ENCODE peak calls at places on chromosomes 3 and 15, in ten cellular contexts. One of them, this sample, is unnamed.

GRCh38 chr15:44593042-44593736 is 56.2 kb downstream of the EIF3J start:
- DNase-seq in tibial nerve: no peak
- DNase-seq in stomach: no peak
- DNase-seq in A549: peak
- DNase-seq in NB4: peak
- DNase-seq in IMR-90: no peak
- DNase-seq in H1: no peak
- DNase-seq in ovary: no peak
- DNase-seq in heart left ventricle: no peak
- DNase-seq in body of pancreas: no peak
- DNase-seq in this sample: no peak

GRCh38 chr15:101449471-101450425 is 39.8 kb downstream of the PCSK6 start:
- DNase-seq in ovary: no peak
- DNase-seq in A549: no peak
- DNase-seq in IMR-90: no peak
- DNase-seq in H1: no peak
- DNase-seq in tibial nerve: no peak
- DNase-seq in stomach: no peak
- DNase-seq in heart left ventricle: no peak
- DNase-seq in body of pancreas: no peak
- DNase-seq in NB4: no peak
- DNase-seq in this sample: no peak

GRCh38 chr3:133674290-133674912 is 12.7 kb upstream of the TOPBP1 start:
- DNase-seq in A549: no peak
- DNase-seq in stomach: no peak
- DNase-seq in NB4: no peak
- DNase-seq in tibial nerve: no peak
- DNase-seq in IMR-90: no peak
- DNase-seq in H1: peak
- DNase-seq in body of pancreas: no peak
- DNase-seq in heart left ventricle: no peak
- DNase-seq in ovary: no peak
- DNase-seq in this sample: no peak

GRCh38 chr3:124221286-124221821 is 229.4 kb upstream of the ROPN1 start:
- DNase-seq in H1: no peak
- DNase-seq in heart left ventricle: no peak
- DNase-seq in stomach: no peak
- DNase-seq in ovary: no peak
- DNase-seq in NB4: no peak
- DNase-seq in body of pancreas: no peak
- DNase-seq in tibial nerve: no peak
- DNase-seq in A549: no peak
- DNase-seq in IMR-90: peak
- DNase-seq in this sample: no peak

GRCh38 chr3:28267984-28268849 is 26.8 kb downstream of the CMC1 start:
- DNase-seq in body of pancreas: peak
- DNase-seq in NB4: no peak
- DNase-seq in H1: no peak
- DNase-seq in heart left ventricle: no peak
- DNase-seq in A549: peak
- DNase-seq in tibial nerve: no peak
- DNase-seq in ovary: no peak
- DNase-seq in IMR-90: no peak
- DNase-seq in stomach: no peak
- DNase-seq in this sample: no peak

GRCh38 chr3:160200328-160200727 is 24.9 kb upstream of the C3orf80 start:
- DNase-seq in IMR-90: no peak
- DNase-seq in A549: no peak
- DNase-seq in tibial nerve: no peak
- DNase-seq in H1: no peak
- DNase-seq in stomach: no peak
- DNase-seq in body of pancreas: no peak
- DNase-seq in heart left ventricle: no peak
- DNase-seq in NB4: no peak
- DNase-seq in ovary: no peak
- DNase-seq in this sample: no peak

GRCh38 chr3:122679467-122680291 is 960 bp upstream of the PARP14 start:
- DNase-seq in ovary: peak
- DNase-seq in tibial nerve: peak
- DNase-seq in heart left ventricle: peak
- DNase-seq in A549: peak
- DNase-seq in body of pancreas: peak
- DNase-seq in H1: no peak
- DNase-seq in NB4: peak
- DNase-seq in stomach: peak
- DNase-seq in IMR-90: peak
- DNase-seq in this sample: peak

GRCh38 chr15:27336676-27337075 is 365.7 kb downstream of the GABRG3 start:
- DNase-seq in NB4: no peak
- DNase-seq in heart left ventricle: no peak
- DNase-seq in body of pancreas: no peak
- DNase-seq in A549: peak
- DNase-seq in stomach: no peak
- DNase-seq in tibial nerve: no peak
- DNase-seq in H1: no peak
- DNase-seq in IMR-90: no peak
- DNase-seq in ovary: no peak
- DNase-seq in this sample: no peak

GRCh38 chr3:48436855-48437254 is 3.1 kb downstream of the CCDC51 start:
- DNase-seq in IMR-90: no peak
- DNase-seq in A549: no peak
- DNase-seq in tibial nerve: no peak
- DNase-seq in stomach: no peak
- DNase-seq in H1: no peak
- DNase-seq in body of pancreas: no peak
- DNase-seq in ovary: no peak
- DNase-seq in NB4: no peak
- DNase-seq in heart left ventricle: no peak
- DNase-seq in this sample: no peak

GRCh38 chr15:76169013-76169412 is 109.2 kb downstream of the TMEM266 start:
- DNase-seq in stomach: no peak
- DNase-seq in heart left ventricle: no peak
- DNase-seq in A549: peak
- DNase-seq in IMR-90: peak
- DNase-seq in ovary: no peak
- DNase-seq in tibial nerve: no peak
- DNase-seq in NB4: peak
- DNase-seq in H1: no peak
- DNase-seq in body of pancreas: no peak
- DNase-seq in this sample: no peak

GRCh38 chr3:143157957-143158548 is 38.5 kb downstream of the CHST2 start:
- DNase-seq in body of pancreas: no peak
- DNase-seq in A549: no peak
- DNase-seq in NB4: no peak
- DNase-seq in ovary: no peak
- DNase-seq in tibial nerve: no peak
- DNase-seq in heart left ventricle: no peak
- DNase-seq in IMR-90: no peak
- DNase-seq in stomach: no peak
- DNase-seq in H1: no peak
- DNase-seq in this sample: no peak

GRCh38 chr3:43307226-43307625 is 20.9 kb downstream of the SNRK start:
- DNase-seq in IMR-90: peak
- DNase-seq in H1: no peak
- DNase-seq in stomach: no peak
- DNase-seq in heart left ventricle: no peak
- DNase-seq in NB4: no peak
- DNase-seq in ovary: no peak
- DNase-seq in tibial nerve: no peak
- DNase-seq in body of pancreas: no peak
- DNase-seq in A549: no peak
- DNase-seq in this sample: no peak

GRCh38 chr15:70361891-70362290 is 264.2 kb upstream of the TLE3 start:
- DNase-seq in NB4: no peak
- DNase-seq in IMR-90: no peak
- DNase-seq in stomach: no peak
- DNase-seq in body of pancreas: no peak
- DNase-seq in ovary: no peak
- DNase-seq in A549: no peak
- DNase-seq in heart left ventricle: no peak
- DNase-seq in tibial nerve: no peak
- DNase-seq in H1: no peak
- DNase-seq in this sample: peak

GRCh38 chr3:142029791-142030190 is 119.6 kb downstream of the TFDP2 start:
- DNase-seq in body of pancreas: no peak
- DNase-seq in IMR-90: no peak
- DNase-seq in A549: no peak
- DNase-seq in tibial nerve: no peak
- DNase-seq in H1: no peak
- DNase-seq in ovary: no peak
- DNase-seq in NB4: no peak
- DNase-seq in heart left ventricle: no peak
- DNase-seq in stomach: no peak
- DNase-seq in this sample: no peak

GRCh38 chr3:120168611-120169010 is 74.4 kb upstream of the GSK3B start:
- DNase-seq in body of pancreas: no peak
- DNase-seq in IMR-90: no peak
- DNase-seq in H1: no peak
- DNase-seq in A549: no peak
- DNase-seq in heart left ventricle: no peak
- DNase-seq in NB4: no peak
- DNase-seq in tibial nerve: no peak
- DNase-seq in stomach: no peak
- DNase-seq in ovary: no peak
- DNase-seq in this sample: no peak

GRCh38 chr15:84889313-84889990 is 5.0 kb downstream of the SLC28A1 start:
- DNase-seq in tibial nerve: no peak
- DNase-seq in H1: no peak
- DNase-seq in body of pancreas: no peak
- DNase-seq in IMR-90: no peak
- DNase-seq in A549: no peak
- DNase-seq in ovary: no peak
- DNase-seq in stomach: no peak
- DNase-seq in heart left ventricle: no peak
- DNase-seq in NB4: no peak
- DNase-seq in this sample: no peak

GRCh38 chr3:135851201-135852061 is 114.1 kb upstream of the PPP2R3A start:
- DNase-seq in stomach: no peak
- DNase-seq in IMR-90: no peak
- DNase-seq in heart left ventricle: no peak
- DNase-seq in body of pancreas: no peak
- DNase-seq in tibial nerve: no peak
- DNase-seq in A549: no peak
- DNase-seq in NB4: no peak
- DNase-seq in ovary: no peak
- DNase-seq in H1: no peak
- DNase-seq in this sample: no peak

GRCh38 chr15:40941528-40942336 is 11.5 kb upstream of the CHAC1 start:
- DNase-seq in tibial nerve: peak
- DNase-seq in IMR-90: peak
- DNase-seq in heart left ventricle: peak
- DNase-seq in A549: peak
- DNase-seq in H1: peak
- DNase-seq in ovary: peak
- DNase-seq in body of pancreas: peak
- DNase-seq in NB4: peak
- DNase-seq in stomach: peak
- DNase-seq in this sample: peak
- TF ChIP-seq POLR2A in tibial nerve: no peak
- TF ChIP-seq POLR2A in IMR-90: peak
- TF ChIP-seq POLR2A in heart left ventricle: no peak
- TF ChIP-seq POLR2A in A549: no peak
- TF ChIP-seq POLR2A in H1: no peak
- TF ChIP-seq POLR2A in ovary: peak
- TF ChIP-seq POLR2A in body of pancreas: peak
- TF ChIP-seq POLR2A in NB4: no peak
- TF ChIP-seq POLR2A in stomach: no peak
- TF ChIP-seq POLR2A in this sample: no peak

DNA sequence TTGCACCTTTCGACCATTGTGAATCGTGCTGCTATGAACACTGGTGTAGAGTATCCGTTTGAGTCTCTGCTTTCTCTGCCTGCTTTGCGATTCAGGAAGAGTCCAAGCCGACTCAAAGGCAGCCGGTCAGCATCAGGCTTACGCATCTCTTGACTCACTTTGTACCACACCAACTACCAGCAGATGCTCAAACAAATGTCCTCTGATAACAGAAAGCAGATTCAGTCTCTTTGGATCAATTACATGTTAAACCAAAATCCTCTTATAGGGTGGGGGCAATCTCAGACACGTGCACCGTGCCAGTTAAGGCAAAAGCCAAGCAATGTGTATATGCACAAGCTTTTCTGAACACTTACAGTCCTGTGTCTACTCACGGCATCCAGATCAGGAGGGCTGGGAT is 153.7 kb downstream of the MECOM start:
- DNase-seq in NB4: no peak
- DNase-seq in A549: no peak
- DNase-seq in tibial nerve: no peak
- DNase-seq in H1: no peak
- DNase-seq in ovary: no peak
- DNase-seq in stomach: no peak
- DNase-seq in body of pancreas: no peak
- DNase-seq in IMR-90: no peak
- DNase-seq in heart left ventricle: no peak
- DNase-seq in this sample: no peak
- H3K4me3 ChIP-seq in NB4: no peak
- H3K4me3 ChIP-seq in A549: no peak
- H3K4me3 ChIP-seq in tibial nerve: no peak
- H3K4me3 ChIP-seq in H1: no peak
- H3K4me3 ChIP-seq in ovary: no peak
- H3K4me3 ChIP-seq in stomach: no peak
- H3K4me3 ChIP-seq in body of pancreas: no peak
- H3K4me3 ChIP-seq in IMR-90: no peak
- H3K4me3 ChIP-seq in heart left ventricle: no peak
- H3K4me3 ChIP-seq in this sample: no peak

GRCh38 chr3:53045784-53046170 is at the start of gene SFMBT1:
- DNase-seq in IMR-90: peak
- DNase-seq in body of pancreas: peak
- DNase-seq in A549: peak
- DNase-seq in heart left ventricle: peak
- DNase-seq in ovary: peak
- DNase-seq in NB4: peak
- DNase-seq in H1: peak
- DNase-seq in stomach: peak
- DNase-seq in tibial nerve: peak
- DNase-seq in this sample: peak
- TF ChIP-seq POLR2A in IMR-90: no peak
- TF ChIP-seq POLR2A in body of pancreas: peak
- TF ChIP-seq POLR2A in A549: peak
- TF ChIP-seq POLR2A in heart left ventricle: peak
- TF ChIP-seq POLR2A in ovary: no peak
- TF ChIP-seq POLR2A in NB4: no peak
- TF ChIP-seq POLR2A in H1: no peak
- TF ChIP-seq POLR2A in stomach: no peak
- TF ChIP-seq POLR2A in tibial nerve: no peak
- TF ChIP-seq POLR2A in this sample: no peak

DNA sequence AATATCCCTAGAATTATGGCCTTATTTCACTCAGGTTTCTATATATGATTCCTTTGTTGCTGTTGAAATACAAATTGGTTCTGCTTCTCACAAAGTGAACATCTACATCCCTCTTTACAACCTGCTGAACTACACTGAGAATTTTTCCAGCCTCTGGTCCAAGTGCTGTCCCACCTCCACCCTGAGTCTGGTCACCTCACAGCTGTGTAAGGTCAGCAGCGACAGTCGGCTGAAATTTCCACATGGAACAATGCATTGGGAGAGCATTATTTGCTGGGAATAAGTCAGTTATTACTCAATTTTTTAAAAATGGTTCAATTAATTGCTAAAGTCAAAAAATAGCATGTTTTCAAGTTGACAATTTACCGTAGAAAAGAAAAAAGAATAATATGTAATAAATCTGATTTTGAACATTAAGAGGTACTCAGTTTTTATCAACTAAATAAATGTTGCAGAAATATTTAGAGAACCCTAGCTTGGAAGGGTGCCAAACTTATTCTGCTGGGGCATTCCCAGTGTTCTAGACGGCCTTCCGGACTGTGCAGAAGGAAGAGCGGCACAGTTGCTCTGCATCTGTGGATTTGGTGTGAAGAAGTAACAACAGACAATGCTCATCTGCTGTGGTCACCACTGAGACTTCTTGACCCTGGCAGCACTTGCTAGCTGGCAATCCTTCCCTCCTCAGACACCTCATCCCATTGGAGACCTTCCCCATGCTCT is 1.8 kb downstream of the HCLS1 start:
- DNase-seq in tibial nerve: no peak
- DNase-seq in NB4: no peak
- DNase-seq in IMR-90: no peak
- DNase-seq in body of pancreas: no peak
- DNase-seq in heart left ventricle: no peak
- DNase-seq in A549: no peak
- DNase-seq in stomach: no peak
- DNase-seq in ovary: no peak
- DNase-seq in H1: no peak
- DNase-seq in this sample: no peak
- H3K4me3 ChIP-seq in tibial nerve: peak
- H3K4me3 ChIP-seq in NB4: peak
- H3K4me3 ChIP-seq in IMR-90: no peak
- H3K4me3 ChIP-seq in body of pancreas: no peak
- H3K4me3 ChIP-seq in heart left ventricle: no peak
- H3K4me3 ChIP-seq in A549: no peak
- H3K4me3 ChIP-seq in stomach: peak
- H3K4me3 ChIP-seq in ovary: no peak
- H3K4me3 ChIP-seq in H1: no peak
- H3K4me3 ChIP-seq in this sample: peak

This sample was measured in spleen.